ENCODE peak calls at places on chromosomes 12 and 14, in seven cellular contexts. X, T, N, R, B, P and I are unnamed samples.

GRCh38 chr14:71590131-71590530 is 342.1 kb upstream of the RGS6 start:
- DNase-seq in X (no peak), P (no peak), B (no peak), N (no peak), T (no peak), R (no peak), I (no peak)

GRCh38 chr12:70628701-70629480 is 8.3 kb downstream of the PTPRB start:
- DNase-seq in B (no peak), P (no peak), R (no peak), N (no peak), T (no peak), X (no peak), I (no peak)

GRCh38 chr12:71981149-71981548 is 42.5 kb downstream of the TPH2 start:
- DNase-seq in X (no peak), B (no peak), T (no peak), P (no peak), R (no peak), N (peak; percentile 3), I (no peak)

GRCh38 chr14:96980835-96981234 is 183.7 kb downstream of the VRK1 start:
- DNase-seq in X (no peak), R (no peak), N (no peak), P (no peak), T (no peak), B (no peak), I (no peak)

GRCh38 chr12:13293086-13293485 is 96.6 kb downstream of the EMP1 start:
- DNase-seq in X (no peak), N (no peak), B (no peak), P (no peak), R (no peak), T (no peak), I (no peak)

GRCh38 chr12:46438719-46439319 is 66.2 kb upstream of the SLC38A2 start:
- DNase-seq in X (no peak), T (no peak), P (no peak), R (no peak), B (no peak), N (no peak), I (no peak)

GRCh38 chr14:93269341-93270068 is 62.4 kb downstream of the UBR7 start:
- DNase-seq in T (peak; percentile 24), B (no peak), N (peak; percentile 36), P (no peak), R (no peak), X (peak; percentile 59), I (no peak)

GRCh38 chr14:87745507-87746118 is 247.4 kb downstream of the GALC start:
- DNase-seq in B (no peak), R (peak; percentile 85), P (no peak), T (peak; percentile 23), N (peak; percentile 25), X (peak; percentile 2), I (no peak)

GRCh38 chr12:56001446-56002100 is 4.5 kb downstream of the SUOX start:
- DNase-seq in T (peak; percentile 62), P (no peak), R (no peak), X (no peak), N (no peak), B (no peak), I (no peak)

GRCh38 chr12:111953455-111953854 is 59.5 kb downstream of the TMEM116 start:
- DNase-seq in X (no peak), T (peak; percentile 33), P (no peak), N (peak; percentile 68), B (no peak), R (no peak), I (no peak)

GRCh38 chr14:75885829-75886228 is 96.0 kb downstream of the TGFB3 start:
- DNase-seq in N (peak; percentile 66), B (no peak), X (peak; percentile 59), T (no peak), R (no peak), P (no peak), I (no peak)

GRCh38 chr14:75880512-75880911 is 101.3 kb downstream of the TGFB3 start:
- DNase-seq in N (no peak), B (no peak), X (no peak), P (no peak), T (no peak), R (peak; percentile 80), I (no peak)

GRCh38 chr14:75881986-75882385 is 99.8 kb downstream of the TGFB3 start:
- DNase-seq in P (no peak), N (no peak), R (no peak), T (no peak), X (no peak), B (no peak), I (no peak)

GRCh38 chr14:75886661-75887348 is 95.0 kb downstream of the TGFB3 start:
- DNase-seq in X (no peak), T (no peak), R (no peak), N (peak; percentile 75), B (no peak), P (no peak), I (no peak)

DNA sequence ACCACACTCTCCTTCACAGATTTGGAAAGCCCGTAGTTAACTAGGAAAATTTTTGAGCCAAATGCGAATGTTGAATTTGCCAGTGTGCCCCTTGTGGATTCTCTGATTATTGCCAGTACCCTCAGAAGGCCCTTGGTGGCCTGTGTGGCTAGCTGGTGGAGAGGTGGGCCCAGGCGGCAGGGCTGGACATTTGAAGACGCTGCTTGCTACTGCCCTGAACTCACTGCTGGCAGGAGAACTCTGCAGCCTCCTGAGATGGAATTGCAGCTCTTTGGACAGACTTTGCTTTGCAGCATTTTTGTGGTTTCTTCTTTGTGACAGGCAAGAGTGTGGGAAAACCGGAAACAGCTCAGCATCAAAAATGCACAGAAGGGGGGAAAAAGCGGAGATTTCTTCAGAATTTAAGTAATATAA is 97.6 kb downstream of the TGFB3 start:
- DNase-seq in X (peak; percentile 92), P (no peak), T (no peak), R (peak; percentile 64), N (peak; percentile 97), B (peak; percentile 23), I (peak; percentile 90)
- TF ChIP-seq CTCF in X (peak; percentile 36), P (no peak), T (no peak), R (peak; percentile 56), N (peak; percentile 44), B (peak; percentile 10), I (peak; percentile 66)

DNA sequence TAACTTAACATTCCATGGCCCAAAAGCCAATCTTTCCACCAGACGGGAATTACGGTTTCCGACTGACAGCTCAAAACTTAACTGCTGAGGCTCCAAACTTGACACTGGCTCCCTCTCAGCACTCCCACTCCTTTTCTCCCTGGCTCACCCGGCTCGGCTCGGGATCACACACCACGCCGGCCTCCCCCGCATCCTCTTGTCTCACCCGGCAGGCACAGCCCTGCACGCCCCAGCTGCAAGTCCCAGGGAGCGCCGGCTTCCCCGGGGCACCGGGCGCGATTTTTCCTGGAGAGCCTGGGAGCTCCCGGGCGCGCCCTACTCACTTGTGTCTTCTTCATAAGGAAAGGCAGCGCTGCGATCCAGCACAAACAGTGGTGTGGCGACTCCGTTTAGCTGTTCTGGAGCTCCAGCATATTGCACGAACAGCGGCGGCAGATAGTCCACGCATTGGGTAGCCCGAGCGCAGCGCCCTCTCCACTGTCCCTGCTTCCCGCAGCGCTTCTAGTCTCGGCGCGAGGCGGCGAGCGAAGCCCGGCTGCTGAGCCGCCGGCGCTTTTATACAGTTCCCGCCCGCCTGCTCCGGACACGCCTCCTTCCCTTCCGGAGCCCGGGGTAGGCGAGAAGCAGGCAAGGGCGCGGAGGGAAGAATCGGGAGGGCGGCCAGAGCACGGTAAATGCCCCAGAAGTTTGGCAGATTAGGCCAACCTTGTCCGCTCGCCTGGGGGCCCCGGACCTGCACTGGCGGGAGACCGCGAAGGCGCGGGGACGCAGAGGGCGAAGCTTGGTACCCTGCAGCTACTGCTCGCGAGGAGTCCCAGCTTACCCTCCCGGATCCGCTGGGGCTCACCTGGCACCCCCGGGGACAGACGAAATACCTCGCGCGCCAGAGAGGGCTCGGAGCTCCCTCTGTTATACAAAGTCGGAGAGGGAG is at the start of gene KITLG:
- DNase-seq in P (no peak), T (peak; percentile 56), R (peak; percentile 97), N (peak; percentile 93), B (peak; percentile 47), X (peak; percentile 90), I (peak; percentile 89)
- TF ChIP-seq CTCF in P (no peak), T (peak; percentile 59), R (peak; percentile 34), N (peak; percentile 44), B (peak; percentile 25), X (peak; percentile 33), I (peak; percentile 36)

GRCh38 chr12:106125351-106126085 is 13.2 kb downstream of the NUAK1 start:
- DNase-seq in X (no peak), T (no peak), B (no peak), P (no peak), N (no peak), R (peak; percentile 48), I (no peak)

GRCh38 chr12:106122004-106122403 is 16.8 kb downstream of the NUAK1 start:
- DNase-seq in R (no peak), T (no peak), B (no peak), P (no peak), N (no peak), X (no peak), I (no peak)

GRCh38 chr12:106120578-106121105 is 18.1 kb downstream of the NUAK1 start:
- DNase-seq in N (no peak), B (no peak), P (no peak), R (no peak), T (peak; percentile 84), X (no peak), I (no peak)

GRCh38 chr12:106123110-106123509 is 15.6 kb downstream of the NUAK1 start:
- DNase-seq in X (no peak), B (no peak), P (no peak), N (no peak), T (no peak), R (peak; percentile 11), I (no peak)

GRCh38 chr12:106123551-106123991 is 15.2 kb downstream of the NUAK1 start:
- DNase-seq in R (peak; percentile 58), B (no peak), P (no peak), T (no peak), N (no peak), X (peak; percentile 80), I (no peak)
- TF ChIP-seq CTCF in R (no peak), B (no peak), P (no peak), T (no peak), N (no peak), X (no peak), I (no peak)

GRCh38 chr12:52318241-52318990 is 2.8 kb downstream of the KRT83 start:
- DNase-seq in N (no peak), T (no peak), P (no peak), X (no peak), R (peak; percentile 28), B (no peak), I (no peak)

GRCh38 chr12:52317443-52318052 is 3.6 kb downstream of the KRT83 start:
- DNase-seq in T (no peak), X (no peak), R (peak; percentile 28), N (no peak), P (no peak), B (no peak), I (no peak)

GRCh38 chr12:52321433-52321832 is 235 bp upstream of the KRT83 start:
- DNase-seq in X (no peak), T (no peak), B (no peak), R (no peak), N (no peak), P (no peak), I (no peak)

GRCh38 chr12:52320784-52321400 is at the start of gene KRT83:
- DNase-seq in B (no peak), N (no peak), X (no peak), R (no peak), P (no peak), T (no peak), I (no peak)

DNA sequence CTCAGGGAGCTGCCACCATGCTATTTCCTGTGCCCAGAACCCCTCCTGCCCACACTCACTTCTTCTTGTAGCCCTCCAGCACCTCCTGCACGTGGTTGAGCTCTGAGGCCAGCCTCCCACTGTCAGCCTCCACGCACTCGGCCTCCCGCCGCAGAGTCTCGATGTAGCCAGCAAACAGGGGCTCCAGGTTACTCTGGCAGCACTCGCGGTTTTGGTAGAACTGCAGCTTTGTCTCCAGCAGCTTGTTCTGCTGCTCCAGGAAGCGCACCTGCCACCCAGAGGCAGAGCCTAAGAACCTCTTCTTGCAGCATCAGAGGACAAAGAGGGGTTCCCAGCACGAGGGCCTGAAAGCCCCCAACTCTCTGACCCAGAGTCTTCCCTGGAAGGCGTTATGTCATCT is 2.1 kb downstream of the KRT83 start:
- DNase-seq in B (no peak), X (no peak), P (no peak), T (no peak), N (no peak), R (peak; percentile 70), I (no peak)
- TF ChIP-seq CTCF in B (peak; percentile 35), X (no peak), P (no peak), T (no peak), N (no peak), R (peak; percentile 48), I (peak; percentile 26)